ENCODE peak calls at places on chromosome 18, in nine cellular contexts. K, Z, W, H, Y, I, L, R and G are unnamed samples.
A peak's percentile ranks its signal among the peaks of the same experiment; 100 is the strongest.

GRCh38 chr18:79681484-79682387 is 2.1 kb downstream of the CTDP1 start:
- DNase-seq in H (no peak), K (peak; percentile 87), Y (no peak), R (peak; percentile 85), L (peak; percentile 80), Z (no peak), I (no peak), W (no peak), G (peak; percentile 86)

GRCh38 chr18:45940724-45941123 is 26.4 kb downstream of the EPG5 start:
- DNase-seq in L (no peak), Y (no peak), H (no peak), I (no peak), R (no peak), Z (no peak), K (no peak), W (no peak), G (no peak)

GRCh38 chr18:45167109-45167551 is 448.1 kb upstream of the SLC14A2 start:
- DNase-seq in K (no peak), H (no peak), I (no peak), Y (no peak), W (no peak), Z (no peak), R (no peak), L (no peak), G (no peak)

GRCh38 chr18:51211552-51211951 is 14.1 kb upstream of the MEX3C start:
- DNase-seq in H (no peak), K (peak; percentile 100), W (no peak), L (no peak), Y (peak; percentile 64), Z (peak; percentile 79), I (peak; percentile 71), R (no peak), G (peak; percentile 58)

GRCh38 chr18:25710981-25711380 is 359.0 kb upstream of the ZNF521 start:
- DNase-seq in R (no peak), K (no peak), W (no peak), H (no peak), I (no peak), Y (no peak), Z (no peak), L (no peak), G (no peak)

GRCh38 chr18:26002375-26002774 is 88.0 kb downstream of the SS18 start:
- DNase-seq in L (no peak), W (no peak), Z (no peak), H (no peak), K (no peak), Y (no peak), I (no peak), R (no peak), G (no peak)

GRCh38 chr18:47775961-47776360 is 154.5 kb downstream of the SMAD2 start:
- DNase-seq in R (no peak), I (no peak), Z (no peak), Y (no peak), K (no peak), W (no peak), L (no peak), H (no peak), G (peak; percentile 20)

GRCh38 chr18:7523772-7524171 is 43.3 kb upstream of the PTPRM start:
- DNase-seq in Z (no peak), Y (no peak), R (no peak), K (no peak), L (no peak), H (no peak), I (no peak), W (no peak), G (no peak)

GRCh38 chr18:5744659-5745058 is 150.7 kb downstream of the TMEM200C start:
- DNase-seq in W (no peak), R (no peak), Y (no peak), K (no peak), H (no peak), L (no peak), Z (no peak), I (no peak), G (no peak)

GRCh38 chr18:80238651-80239260 is 8.6 kb downstream of the PARD6G start:
- DNase-seq in R (no peak), K (no peak), L (no peak), Z (no peak), I (no peak), H (no peak), W (no peak), Y (peak; percentile 32), G (no peak)

GRCh38 chr18:8926464-8926863 is 176.0 kb upstream of the NDUFV2 start:
- DNase-seq in W (no peak), H (no peak), Z (no peak), Y (no peak), R (no peak), I (no peak), L (no peak), K (no peak), G (no peak)

GRCh38 chr18:7417742-7418141 is 149.4 kb upstream of the PTPRM start:
- DNase-seq in R (no peak), K (no peak), Z (peak; percentile 63), W (no peak), H (no peak), L (no peak), Y (no peak), I (no peak), G (no peak)

GRCh38 chr18:67517224-67517765 is 775 bp upstream of the DSEL start:
- DNase-seq in Y (peak; percentile 62), L (no peak), Z (no peak), W (no peak), K (no peak), I (peak; percentile 43), H (no peak), R (no peak), G (no peak)

DNA sequence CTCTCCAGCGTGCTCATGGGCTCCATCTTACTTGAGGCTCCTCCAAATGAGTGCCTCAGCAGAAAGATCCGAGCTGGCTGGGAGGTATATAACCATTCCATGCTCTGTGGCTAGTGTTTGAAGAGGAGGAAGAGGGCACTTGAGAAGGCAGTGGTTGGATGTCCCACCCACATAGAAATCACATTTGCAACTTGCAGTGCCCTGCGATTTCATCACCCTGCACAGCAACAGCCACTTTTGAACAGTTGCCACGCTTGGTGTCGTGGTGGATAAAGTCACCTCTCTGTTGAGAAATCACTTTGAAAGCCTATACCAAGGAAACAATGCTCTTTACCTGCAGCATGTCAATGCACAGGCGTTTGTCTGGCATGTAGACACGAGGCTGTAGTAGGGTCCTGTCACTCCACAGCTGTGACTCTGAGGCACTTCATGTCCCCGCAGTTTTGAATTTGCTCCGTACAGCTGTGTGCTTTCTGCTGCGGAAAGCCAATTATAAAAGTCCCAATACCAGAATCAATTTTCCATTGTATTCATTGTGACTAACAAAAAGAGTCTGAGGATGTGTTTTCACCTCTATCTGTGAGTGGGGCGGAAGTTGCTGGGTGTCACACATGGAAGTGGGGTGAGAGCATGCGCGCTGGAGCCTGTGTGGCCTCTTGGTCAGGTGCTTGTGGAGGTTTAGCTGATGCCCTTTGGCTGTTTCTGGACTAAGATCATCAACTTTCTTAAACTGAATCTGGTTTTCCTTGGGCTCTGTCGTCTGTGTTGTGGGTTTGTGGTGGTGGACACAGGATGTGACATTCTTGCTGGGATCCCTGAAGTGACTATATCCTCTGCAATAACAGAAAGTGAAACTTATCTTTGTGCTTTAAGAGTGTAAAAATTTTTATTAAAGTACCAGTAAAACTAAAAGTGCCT is 2.8 kb downstream of the CNDP2 start:
- DNase-seq in I (peak; percentile 88), W (no peak), R (peak; percentile 93), L (peak; percentile 79), Y (no peak), K (peak; percentile 86), H (peak; percentile 72), Z (no peak), G (peak; percentile 67)
- H3K4me3 ChIP-seq in I (peak overlapping the region; percentile 39), W (no peak overlapping the region), R (peak overlapping the region; percentile 3), L (peak overlapping the region; percentile 91), Y (peak overlapping the region; percentile 21), K (peak overlapping the region; percentile 56), H (peak overlapping the region; percentile 27), Z (no peak overlapping the region), G (peak overlapping the region; percentile 76)

GRCh38 chr18:63017977-63018376 is 301.6 kb downstream of the BCL2 start:
- DNase-seq in I (no peak), Z (no peak), L (no peak), W (no peak), R (no peak), H (no peak), K (no peak), Y (no peak), G (no peak)

GRCh38 chr18:63016270-63016669 is 300.9 kb downstream of the PHLPP1 start:
- DNase-seq in K (peak; percentile 43), Y (no peak), I (no peak), W (peak; percentile 32), R (no peak), H (no peak), L (peak; percentile 75), Z (no peak), G (peak; percentile 61)
- H3K4me3 ChIP-seq in K (no peak overlapping the region), Y (no peak overlapping the region), I (no peak overlapping the region), W (no peak overlapping the region), R (no peak overlapping the region), H (no peak overlapping the region), L (no peak overlapping the region), Z (no peak overlapping the region), G (no peak overlapping the region)

GRCh38 chr18:10059610-10060468 is 146.0 kb downstream of the VAPA start:
- DNase-seq in I (no peak), K (no peak), L (no peak), W (no peak), H (no peak), Z (no peak), R (no peak), Y (no peak), G (no peak)

GRCh38 chr18:10055125-10055750 is 141.4 kb downstream of the VAPA start:
- DNase-seq in W (no peak), L (no peak), R (no peak), H (no peak), Y (no peak), Z (no peak), I (no peak), K (peak; percentile 23), G (no peak)

GRCh38 chr18:10056506-10056905 is 142.7 kb downstream of the VAPA start:
- DNase-seq in W (no peak), H (no peak), Z (no peak), R (no peak), L (no peak), K (no peak), I (no peak), Y (no peak), G (no peak)

GRCh38 chr18:10057808-10058791 is 144.3 kb downstream of the VAPA start:
- DNase-seq in R (no peak), H (no peak), Z (no peak), K (no peak), L (no peak), Y (no peak), I (no peak), W (no peak), G (no peak)

GRCh38 chr18:10057401-10057800 is 143.6 kb downstream of the VAPA start:
- DNase-seq in I (no peak), Y (no peak), L (no peak), W (no peak), K (peak; percentile 31), R (no peak), H (no peak), Z (no peak), G (no peak)
- H3K4me3 ChIP-seq in I (no peak overlapping the region), Y (no peak overlapping the region), L (no peak overlapping the region), W (no peak overlapping the region), K (no peak overlapping the region), R (no peak overlapping the region), H (no peak overlapping the region), Z (no peak overlapping the region), G (no peak overlapping the region)

DNA sequence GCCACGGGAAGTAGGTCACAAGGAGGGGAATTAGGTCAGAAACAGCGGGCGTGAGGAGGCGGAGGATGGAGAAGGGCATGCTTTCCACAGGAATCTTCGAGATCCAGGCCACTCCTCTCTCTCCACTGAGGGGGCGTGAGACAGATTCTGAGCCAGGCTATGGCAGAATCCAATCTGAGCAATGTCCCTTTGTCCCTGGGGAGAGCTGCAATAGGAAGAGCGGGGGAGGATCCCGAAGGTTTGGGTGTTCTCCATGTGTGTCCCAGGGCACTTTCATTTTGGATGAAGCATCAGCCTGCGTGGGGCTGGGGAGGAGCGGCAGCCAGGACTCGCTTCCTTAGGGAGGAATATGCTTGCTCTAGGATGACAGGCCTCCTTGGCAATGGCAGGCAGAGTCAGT is 84.0 kb downstream of the LIPG start:
- DNase-seq in R (peak; percentile 44), K (no peak), L (no peak), Z (no peak), Y (peak; percentile 80), I (no peak), W (no peak), H (peak; percentile 35), G (no peak)
- H3K4me3 ChIP-seq in R (no peak overlapping the region), K (no peak overlapping the region), L (no peak overlapping the region), Z (no peak overlapping the region), Y (no peak overlapping the region), I (peak overlapping the region; percentile 14), W (no peak overlapping the region), H (peak overlapping the region; percentile 6), G (no peak overlapping the region)